ENCODE peak calls at places on chromosomes 7 and 10, in six cellular contexts. One of them, this sample, is unnamed.

GRCh38 chr7:24980695-24981543 is 941 bp upstream of the OSBPL3 start:
- DNase-seq in GM23248: peak
- DNase-seq in EL: peak
- DNase-seq in D341Med: no peak
- DNase-seq in activated CD4-positive, alpha-beta T cell treated with anti-CD3 and anti-CD28 coated beads, Interleukin-2, amount 10 ng/mL, durations not matched to agents 7 days and 5 days: peak
- DNase-seq in osteoblast: peak
- DNase-seq in this sample: peak

GRCh38 chr7:49403844-49404243 is 369.6 kb upstream of the VWC2 start:
- DNase-seq in GM23248: no peak
- DNase-seq in EL: no peak
- DNase-seq in D341Med: no peak
- DNase-seq in osteoblast: peak
- DNase-seq in activated CD4-positive, alpha-beta T cell treated with anti-CD3 and anti-CD28 coated beads, Interleukin-2, amount 10 ng/mL, durations not matched to agents 7 days and 5 days: no peak
- DNase-seq in this sample: no peak

GRCh38 chr10:79103585-79103984 is 34.8 kb downstream of the ZMIZ1 start:
- DNase-seq in EL: peak
- DNase-seq in osteoblast: peak
- DNase-seq in D341Med: no peak
- DNase-seq in activated CD4-positive, alpha-beta T cell treated with anti-CD3 and anti-CD28 coated beads, Interleukin-2, amount 10 ng/mL, durations not matched to agents 7 days and 5 days: no peak
- DNase-seq in GM23248: peak
- DNase-seq in this sample: no peak

GRCh38 chr7:90611115-90611514 is 15.0 kb downstream of the CDK14 start:
- DNase-seq in activated CD4-positive, alpha-beta T cell treated with anti-CD3 and anti-CD28 coated beads, Interleukin-2, amount 10 ng/mL, durations not matched to agents 7 days and 5 days: no peak
- DNase-seq in EL: no peak
- DNase-seq in osteoblast: no peak
- DNase-seq in GM23248: no peak
- DNase-seq in D341Med: no peak
- DNase-seq in this sample: no peak

GRCh38 chr10:63829573-63830149 is 308.5 kb downstream of the REEP3 start:
- DNase-seq in activated CD4-positive, alpha-beta T cell treated with anti-CD3 and anti-CD28 coated beads, Interleukin-2, amount 10 ng/mL, durations not matched to agents 7 days and 5 days: no peak
- DNase-seq in D341Med: no peak
- DNase-seq in osteoblast: no peak
- DNase-seq in EL: no peak
- DNase-seq in GM23248: no peak
- DNase-seq in this sample: no peak

GRCh38 chr10:128044961-128045832 is 81.0 kb downstream of the MKI67 start:
- DNase-seq in osteoblast: peak
- DNase-seq in GM23248: no peak
- DNase-seq in EL: no peak
- DNase-seq in D341Med: no peak
- DNase-seq in activated CD4-positive, alpha-beta T cell treated with anti-CD3 and anti-CD28 coated beads, Interleukin-2, amount 10 ng/mL, durations not matched to agents 7 days and 5 days: no peak
- DNase-seq in this sample: no peak

GRCh38 chr10:79047875-79048638 is 20.7 kb upstream of the ZMIZ1 start:
- DNase-seq in osteoblast: peak
- DNase-seq in activated CD4-positive, alpha-beta T cell treated with anti-CD3 and anti-CD28 coated beads, Interleukin-2, amount 10 ng/mL, durations not matched to agents 7 days and 5 days: peak
- DNase-seq in D341Med: no peak
- DNase-seq in EL: no peak
- DNase-seq in GM23248: no peak
- DNase-seq in this sample: peak

GRCh38 chr7:104967595-104967994 is 46.4 kb upstream of the KMT2E start:
- DNase-seq in EL: peak
- DNase-seq in osteoblast: peak
- DNase-seq in D341Med: no peak
- DNase-seq in activated CD4-positive, alpha-beta T cell treated with anti-CD3 and anti-CD28 coated beads, Interleukin-2, amount 10 ng/mL, durations not matched to agents 7 days and 5 days: no peak
- DNase-seq in GM23248: peak
- DNase-seq in this sample: no peak

GRCh38 chr7:127948312-127948711 is 82.9 kb downstream of the LRRC4 start:
- DNase-seq in activated CD4-positive, alpha-beta T cell treated with anti-CD3 and anti-CD28 coated beads, Interleukin-2, amount 10 ng/mL, durations not matched to agents 7 days and 5 days: no peak
- DNase-seq in EL: no peak
- DNase-seq in GM23248: no peak
- DNase-seq in osteoblast: no peak
- DNase-seq in D341Med: no peak
- DNase-seq in this sample: no peak

GRCh38 chr10:32061440-32061839 is 5.2 kb upstream of the KIF5B start:
- DNase-seq in activated CD4-positive, alpha-beta T cell treated with anti-CD3 and anti-CD28 coated beads, Interleukin-2, amount 10 ng/mL, durations not matched to agents 7 days and 5 days: no peak
- DNase-seq in osteoblast: no peak
- DNase-seq in EL: no peak
- DNase-seq in GM23248: peak
- DNase-seq in D341Med: no peak
- DNase-seq in this sample: no peak

GRCh38 chr7:7761340-7761973 is 43.0 kb upstream of the RPA3 start:
- DNase-seq in D341Med: no peak
- DNase-seq in EL: peak
- DNase-seq in osteoblast: no peak
- DNase-seq in activated CD4-positive, alpha-beta T cell treated with anti-CD3 and anti-CD28 coated beads, Interleukin-2, amount 10 ng/mL, durations not matched to agents 7 days and 5 days: no peak
- DNase-seq in GM23248: peak
- DNase-seq in this sample: no peak

GRCh38 chr7:105457619-105458018 is 64.5 kb downstream of the PUS7 start:
- DNase-seq in osteoblast: no peak
- DNase-seq in D341Med: no peak
- DNase-seq in EL: no peak
- DNase-seq in GM23248: no peak
- DNase-seq in activated CD4-positive, alpha-beta T cell treated with anti-CD3 and anti-CD28 coated beads, Interleukin-2, amount 10 ng/mL, durations not matched to agents 7 days and 5 days: no peak
- DNase-seq in this sample: no peak

GRCh38 chr7:94315011-94315410 is 79.7 kb upstream of the COL1A2 start:
- DNase-seq in osteoblast: no peak
- DNase-seq in activated CD4-positive, alpha-beta T cell treated with anti-CD3 and anti-CD28 coated beads, Interleukin-2, amount 10 ng/mL, durations not matched to agents 7 days and 5 days: no peak
- DNase-seq in D341Med: no peak
- DNase-seq in GM23248: no peak
- DNase-seq in EL: no peak
- DNase-seq in this sample: no peak

GRCh38 chr7:158329014-158329610 is 258.5 kb downstream of the PTPRN2 start:
- DNase-seq in GM23248: no peak
- DNase-seq in activated CD4-positive, alpha-beta T cell treated with anti-CD3 and anti-CD28 coated beads, Interleukin-2, amount 10 ng/mL, durations not matched to agents 7 days and 5 days: no peak
- DNase-seq in EL: no peak
- DNase-seq in osteoblast: peak
- DNase-seq in D341Med: no peak
- DNase-seq in this sample: no peak

GRCh38 chr10:133357293-133358151 is at the start of gene FUOM:
- DNase-seq in activated CD4-positive, alpha-beta T cell treated with anti-CD3 and anti-CD28 coated beads, Interleukin-2, amount 10 ng/mL, durations not matched to agents 7 days and 5 days: peak
- DNase-seq in D341Med: peak
- DNase-seq in GM23248: peak
- DNase-seq in EL: peak
- DNase-seq in osteoblast: peak
- DNase-seq in this sample: peak

GRCh38 chr7:25944777-25945176 is 207.2 kb upstream of the NFE2L3 start:
- DNase-seq in activated CD4-positive, alpha-beta T cell treated with anti-CD3 and anti-CD28 coated beads, Interleukin-2, amount 10 ng/mL, durations not matched to agents 7 days and 5 days: no peak
- DNase-seq in osteoblast: no peak
- DNase-seq in D341Med: no peak
- DNase-seq in GM23248: no peak
- DNase-seq in EL: no peak
- DNase-seq in this sample: no peak

GRCh38 chr10:72597897-72598296 is 28.0 kb downstream of the MICU1 start:
- DNase-seq in osteoblast: no peak
- DNase-seq in GM23248: peak
- DNase-seq in activated CD4-positive, alpha-beta T cell treated with anti-CD3 and anti-CD28 coated beads, Interleukin-2, amount 10 ng/mL, durations not matched to agents 7 days and 5 days: no peak
- DNase-seq in D341Med: no peak
- DNase-seq in EL: peak
- DNase-seq in this sample: no peak

GRCh38 chr7:20798694-20799121 is 12.0 kb upstream of the SP8 start:
- DNase-seq in osteoblast: peak
- DNase-seq in GM23248: no peak
- DNase-seq in D341Med: no peak
- DNase-seq in EL: no peak
- DNase-seq in activated CD4-positive, alpha-beta T cell treated with anti-CD3 and anti-CD28 coated beads, Interleukin-2, amount 10 ng/mL, durations not matched to agents 7 days and 5 days: no peak
- DNase-seq in this sample: no peak

GRCh38 chr7:84181628-84182027 is 13.0 kb downstream of the SEMA3A start:
- DNase-seq in GM23248: no peak
- DNase-seq in EL: no peak
- DNase-seq in osteoblast: no peak
- DNase-seq in D341Med: no peak
- DNase-seq in activated CD4-positive, alpha-beta T cell treated with anti-CD3 and anti-CD28 coated beads, Interleukin-2, amount 10 ng/mL, durations not matched to agents 7 days and 5 days: no peak
- DNase-seq in this sample: no peak

GRCh38 chr7:139526578-139527544 is 3.4 kb downstream of the CLEC2L start:
- DNase-seq in EL: peak
- DNase-seq in activated CD4-positive, alpha-beta T cell treated with anti-CD3 and anti-CD28 coated beads, Interleukin-2, amount 10 ng/mL, durations not matched to agents 7 days and 5 days: no peak
- DNase-seq in GM23248: peak
- DNase-seq in D341Med: no peak
- DNase-seq in osteoblast: peak
- DNase-seq in this sample: no peak

GRCh38 chr7:30896041-30896440 is 15.6 kb upstream of the AQP1 start:
- DNase-seq in activated CD4-positive, alpha-beta T cell treated with anti-CD3 and anti-CD28 coated beads, Interleukin-2, amount 10 ng/mL, durations not matched to agents 7 days and 5 days: no peak
- DNase-seq in GM23248: no peak
- DNase-seq in D341Med: no peak
- DNase-seq in osteoblast: no peak
- DNase-seq in EL: no peak
- DNase-seq in this sample: no peak

GRCh38 chr7:27140108-27140842 is 3.2 kb downstream of the HOXA5 start:
- DNase-seq in EL: no peak
- DNase-seq in activated CD4-positive, alpha-beta T cell treated with anti-CD3 and anti-CD28 coated beads, Interleukin-2, amount 10 ng/mL, durations not matched to agents 7 days and 5 days: no peak
- DNase-seq in osteoblast: peak
- DNase-seq in GM23248: no peak
- DNase-seq in D341Med: no peak
- DNase-seq in this sample: no peak

GRCh38 chr10:76285012-76285411 is 853.6 kb downstream of the LRMDA start:
- DNase-seq in GM23248: peak
- DNase-seq in activated CD4-positive, alpha-beta T cell treated with anti-CD3 and anti-CD28 coated beads, Interleukin-2, amount 10 ng/mL, durations not matched to agents 7 days and 5 days: no peak
- DNase-seq in osteoblast: no peak
- DNase-seq in D341Med: no peak
- DNase-seq in EL: peak
- DNase-seq in this sample: no peak

GRCh38 chr7:82105463-82105862 is 335.6 kb upstream of the HGF start:
- DNase-seq in osteoblast: no peak
- DNase-seq in EL: peak
- DNase-seq in D341Med: no peak
- DNase-seq in activated CD4-positive, alpha-beta T cell treated with anti-CD3 and anti-CD28 coated beads, Interleukin-2, amount 10 ng/mL, durations not matched to agents 7 days and 5 days: no peak
- DNase-seq in GM23248: peak
- DNase-seq in this sample: no peak

GRCh38 chr10:72523932-72524396 is 101.9 kb downstream of the MICU1 start:
- DNase-seq in D341Med: no peak
- DNase-seq in osteoblast: no peak
- DNase-seq in EL: no peak
- DNase-seq in activated CD4-positive, alpha-beta T cell treated with anti-CD3 and anti-CD28 coated beads, Interleukin-2, amount 10 ng/mL, durations not matched to agents 7 days and 5 days: no peak
- DNase-seq in GM23248: no peak
- DNase-seq in this sample: no peak

GRCh38 chr7:6026011-6026819 is 5.0 kb upstream of the ANKRD61 start:
- DNase-seq in osteoblast: peak
- DNase-seq in activated CD4-positive, alpha-beta T cell treated with anti-CD3 and anti-CD28 coated beads, Interleukin-2, amount 10 ng/mL, durations not matched to agents 7 days and 5 days: peak
- DNase-seq in EL: peak
- DNase-seq in D341Med: peak
- DNase-seq in GM23248: peak
- DNase-seq in this sample: peak

GRCh38 chr7:106840342-106840741 is 24.7 kb upstream of the PIK3CG start:
- DNase-seq in EL: peak
- DNase-seq in activated CD4-positive, alpha-beta T cell treated with anti-CD3 and anti-CD28 coated beads, Interleukin-2, amount 10 ng/mL, durations not matched to agents 7 days and 5 days: no peak
- DNase-seq in GM23248: peak
- DNase-seq in D341Med: no peak
- DNase-seq in osteoblast: peak
- DNase-seq in this sample: no peak

GRCh38 chr10:104299031-104299904 is 30.3 kb downstream of the GSTO2 start:
- DNase-seq in activated CD4-positive, alpha-beta T cell treated with anti-CD3 and anti-CD28 coated beads, Interleukin-2, amount 10 ng/mL, durations not matched to agents 7 days and 5 days: no peak
- DNase-seq in EL: peak
- DNase-seq in D341Med: no peak
- DNase-seq in GM23248: peak
- DNase-seq in osteoblast: no peak
- DNase-seq in this sample: no peak

GRCh38 chr7:113698556-113699220 is 220.1 kb downstream of the PPP1R3A start:
- DNase-seq in osteoblast: no peak
- DNase-seq in D341Med: peak
- DNase-seq in GM23248: peak
- DNase-seq in EL: peak
- DNase-seq in activated CD4-positive, alpha-beta T cell treated with anti-CD3 and anti-CD28 coated beads, Interleukin-2, amount 10 ng/mL, durations not matched to agents 7 days and 5 days: no peak
- DNase-seq in this sample: no peak

GRCh38 chr10:97827778-97828291 is 21.8 kb upstream of the GOLGA7B start:
- DNase-seq in D341Med: no peak
- DNase-seq in activated CD4-positive, alpha-beta T cell treated with anti-CD3 and anti-CD28 coated beads, Interleukin-2, amount 10 ng/mL, durations not matched to agents 7 days and 5 days: no peak
- DNase-seq in osteoblast: peak
- DNase-seq in GM23248: peak
- DNase-seq in EL: peak
- DNase-seq in this sample: no peak

GRCh38 chr7:27124096-27124978 is 6.2 kb downstream of the HOXA4 start:
- DNase-seq in osteoblast: peak
- DNase-seq in activated CD4-positive, alpha-beta T cell treated with anti-CD3 and anti-CD28 coated beads, Interleukin-2, amount 10 ng/mL, durations not matched to agents 7 days and 5 days: no peak
- DNase-seq in EL: peak
- DNase-seq in GM23248: no peak
- DNase-seq in D341Med: peak
- DNase-seq in this sample: no peak

GRCh38 chr10:22913474-22914092 is 14.3 kb upstream of the ARMC3 start:
- DNase-seq in activated CD4-positive, alpha-beta T cell treated with anti-CD3 and anti-CD28 coated beads, Interleukin-2, amount 10 ng/mL, durations not matched to agents 7 days and 5 days: no peak
- DNase-seq in D341Med: no peak
- DNase-seq in osteoblast: no peak
- DNase-seq in EL: no peak
- DNase-seq in GM23248: no peak
- DNase-seq in this sample: no peak

GRCh38 chr7:151888079-151888673 is 11.3 kb upstream of the PRKAG2 start:
- DNase-seq in osteoblast: peak
- DNase-seq in activated CD4-positive, alpha-beta T cell treated with anti-CD3 and anti-CD28 coated beads, Interleukin-2, amount 10 ng/mL, durations not matched to agents 7 days and 5 days: no peak
- DNase-seq in D341Med: no peak
- DNase-seq in EL: no peak
- DNase-seq in GM23248: no peak
- DNase-seq in this sample: no peak

GRCh38 chr10:35889226-35889625 is 247.1 kb upstream of the FZD8 start:
- DNase-seq in GM23248: no peak
- DNase-seq in osteoblast: no peak
- DNase-seq in D341Med: no peak
- DNase-seq in activated CD4-positive, alpha-beta T cell treated with anti-CD3 and anti-CD28 coated beads, Interleukin-2, amount 10 ng/mL, durations not matched to agents 7 days and 5 days: no peak
- DNase-seq in EL: no peak
- DNase-seq in this sample: no peak

GRCh38 chr10:50025627-50026026 is 37.4 kb downstream of the AGAP6 start:
- DNase-seq in D341Med: no peak
- DNase-seq in osteoblast: peak
- DNase-seq in activated CD4-positive, alpha-beta T cell treated with anti-CD3 and anti-CD28 coated beads, Interleukin-2, amount 10 ng/mL, durations not matched to agents 7 days and 5 days: no peak
- DNase-seq in EL: no peak
- DNase-seq in GM23248: no peak
- DNase-seq in this sample: no peak

GRCh38 chr7:28144266-28144665 is 36.3 kb downstream of the JAZF1 start:
- DNase-seq in osteoblast: peak
- DNase-seq in D341Med: peak
- DNase-seq in EL: no peak
- DNase-seq in GM23248: no peak
- DNase-seq in activated CD4-positive, alpha-beta T cell treated with anti-CD3 and anti-CD28 coated beads, Interleukin-2, amount 10 ng/mL, durations not matched to agents 7 days and 5 days: no peak
- DNase-seq in this sample: no peak

This sample was measured in activated CD8-positive, alpha-beta T cell treated with anti-CD3 and anti-CD28 coated beads, Interleukin-2, amount 10 ng/mL, durations not matched to agents 7 days and 5 days.